ENCODE peak calls at places on chromosomes 7 and 10, in six cellular contexts. X is IMR-90, W is vagina, G is mammary epithelial cell, H is heart right ventricle, F is hepatocyte. Z is an unnamed sample.

GRCh38 chr10:110865184-110865803 is 6.4 kb upstream of the PDCD4 start:
- DNase-seq in X (peak; percentile 27), W (no peak), G (peak; percentile 70), H (no peak), F (peak; percentile 81), Z (peak; percentile 70)

GRCh38 chr7:143188994-143189393 is 5.8 kb downstream of the TAS2R39 start:
- DNase-seq in X (no peak), W (no peak), G (no peak), H (no peak), F (no peak), Z (no peak)

GRCh38 chr10:30433286-30433778 is 652 bp upstream of the MAP3K8 start:
- DNase-seq in X (peak; percentile 67), W (no peak), G (no peak), H (peak; percentile 76), F (peak; percentile 90), Z (no peak)

GRCh38 chr7:100516135-100516812 is 22.7 kb upstream of the AGFG2 start:
- DNase-seq in X (peak; percentile 87), W (no peak), G (peak; percentile 81), H (peak; percentile 20), F (peak; percentile 21), Z (peak; percentile 30)

GRCh38 chr7:17774248-17774647 is 166.0 kb downstream of the SNX13 start:
- DNase-seq in X (peak; percentile 91), W (no peak), G (peak; percentile 88), H (no peak), F (no peak), Z (no peak)

GRCh38 chr7:138125598-138126111 is 49.4 kb downstream of the AKR1D1 start:
- DNase-seq in X (peak; percentile 6), W (no peak), G (peak; percentile 81), H (no peak), F (no peak), Z (peak; percentile 64)

GRCh38 chr10:34121974-34122282 is 693.2 kb downstream of the PARD3 start:
- DNase-seq in X (peak; percentile 71), W (no peak), G (no peak), H (no peak), F (no peak), Z (no peak)

GRCh38 chr7:91609525-91609924 is 271.0 kb downstream of the MTERF1 start:
- DNase-seq in X (no peak), W (no peak), G (no peak), H (no peak), F (no peak), Z (no peak)

GRCh38 chr7:80428161-80429054 is 83.5 kb downstream of the GNAT3 start:
- DNase-seq in X (peak; percentile 79), W (no peak), G (peak; percentile 62), H (no peak), F (peak; percentile 58), Z (peak; percentile 43)

GRCh38 chr7:80974396-80975358 is 55.8 kb upstream of the SEMA3C start:
- DNase-seq in X (no peak), W (no peak), G (no peak), H (peak; percentile 11), F (no peak), Z (no peak)

GRCh38 chr7:482521-483083 is 37.0 kb downstream of the PDGFA start:
- DNase-seq in X (no peak), W (no peak), G (no peak), H (no peak), F (no peak), Z (no peak)

GRCh38 chr7:36658603-36659516 is 65.4 kb downstream of the AOAH start:
- DNase-seq in X (peak; percentile 94), W (no peak), G (peak; percentile 97), H (no peak), F (peak; percentile 52), Z (peak; percentile 47)

GRCh38 chr10:30813872-30814471 is 184.4 kb upstream of the LYZL2 start:
- DNase-seq in X (peak; percentile 85), W (no peak), G (peak; percentile 80), H (no peak), F (peak; percentile 43), Z (peak; percentile 45)

GRCh38 chr7:42091461-42092229 is 145.4 kb downstream of the GLI3 start:
- DNase-seq in X (peak; percentile 64), W (no peak), G (peak; percentile 34), H (no peak), F (peak; percentile 66), Z (no peak)

GRCh38 chr7:138350103-138350700 is 109.9 kb upstream of the TRIM24 start:
- DNase-seq in X (no peak), W (no peak), G (no peak), H (no peak), F (no peak), Z (no peak)

GRCh38 chr10:51569467-51569866 is 129.9 kb downstream of the CSTF2T start:
- DNase-seq in X (no peak), W (no peak), G (no peak), H (no peak), F (no peak), Z (no peak)

GRCh38 chr7:102845351-102845750 is 67.4 kb upstream of the LRRC17 start:
- DNase-seq in X (no peak), W (no peak), G (no peak), H (no peak), F (no peak), Z (no peak)

GRCh38 chr10:93992400-93993030 is 1.2 kb upstream of the PLCE1 start:
- DNase-seq in X (peak; percentile 16), W (no peak), G (no peak), H (no peak), F (no peak), Z (no peak)

GRCh38 chr7:42285383-42285824 is 48.4 kb upstream of the GLI3 start:
- DNase-seq in X (no peak), W (no peak), G (peak; percentile 21), H (no peak), F (no peak), Z (no peak)

GRCh38 chr7:129774359-129774758 is 162.8 kb downstream of the NRF1 start:
- DNase-seq in X (no peak), W (no peak), G (no peak), H (no peak), F (no peak), Z (no peak)

GRCh38 chr10:21705142-21705827 is 171.3 kb downstream of the MLLT10 start:
- DNase-seq in X (no peak), W (no peak), G (no peak), H (no peak), F (no peak), Z (no peak)

GRCh38 chr10:103812431-103812830 is 42.9 kb downstream of the SH3PXD2A start:
- DNase-seq in X (no peak), W (no peak), G (no peak), H (no peak), F (no peak), Z (no peak)

GRCh38 chr10:132608511-132609195 is 71.1 kb downstream of the INPP5A start:
- DNase-seq in X (no peak), W (no peak), G (no peak), H (peak; percentile 17), F (no peak), Z (no peak)

GRCh38 chr10:59830601-59831259 is 75.6 kb downstream of the CCDC6 start:
- DNase-seq in X (peak; percentile 56), W (no peak), G (peak; percentile 12), H (no peak), F (peak; percentile 67), Z (peak; percentile 49)

DNA sequence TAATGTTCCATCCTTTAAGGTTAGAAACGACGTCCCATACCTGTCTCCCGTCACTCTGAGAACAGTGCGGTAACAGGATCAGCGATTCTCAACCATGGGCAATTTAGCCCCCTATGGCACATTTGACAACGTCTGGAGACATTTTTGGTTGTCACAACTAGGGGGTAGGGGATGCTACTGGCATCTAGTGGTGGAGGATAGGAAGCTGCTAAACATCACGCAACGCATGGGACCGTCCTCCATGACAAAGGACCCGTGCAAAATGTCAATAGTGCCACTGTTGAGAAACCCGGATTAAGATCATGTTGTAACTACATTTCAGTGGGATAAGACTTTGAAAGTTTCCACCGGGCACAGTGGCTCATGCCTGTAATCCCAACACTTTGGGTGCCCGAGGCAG is 5.0 kb upstream of the PAXIP1 start:
- DNase-seq in X (no peak), W (no peak), G (no peak), H (no peak), F (no peak), Z (no peak)
- TF ChIP-seq CTCF in X (peak; percentile 20), W (no peak), G (no peak), H (no peak), F (peak; percentile 29), Z (no peak)

GRCh38 chr7:22442187-22442886 is 57.7 kb downstream of the STEAP1B start:
- DNase-seq in X (no peak), W (no peak), G (no peak), H (no peak), F (no peak), Z (no peak)
- H3K27ac ChIP-seq in X (no peak overlapping the region), W (no peak overlapping the region), G (no peak overlapping the region), H (peak overlapping the region; percentile 41), F (no peak overlapping the region), Z (no peak overlapping the region)

GRCh38 chr7:50211306-50212015 is 93.1 kb upstream of the IKZF1 start:
- DNase-seq in X (no peak), W (no peak), G (no peak), H (no peak), F (no peak), Z (no peak)

GRCh38 chr7:50214141-50214670 is 90.3 kb upstream of the IKZF1 start:
- DNase-seq in X (no peak), W (no peak), G (no peak), H (no peak), F (no peak), Z (no peak)

GRCh38 chr7:50212016-50212325 is 92.5 kb upstream of the IKZF1 start:
- DNase-seq in X (no peak), W (no peak), G (no peak), H (no peak), F (no peak), Z (no peak)

GRCh38 chr7:50213622-50214017 is 90.9 kb upstream of the IKZF1 start:
- DNase-seq in X (no peak), W (no peak), G (no peak), H (no peak), F (no peak), Z (no peak)

DNA sequence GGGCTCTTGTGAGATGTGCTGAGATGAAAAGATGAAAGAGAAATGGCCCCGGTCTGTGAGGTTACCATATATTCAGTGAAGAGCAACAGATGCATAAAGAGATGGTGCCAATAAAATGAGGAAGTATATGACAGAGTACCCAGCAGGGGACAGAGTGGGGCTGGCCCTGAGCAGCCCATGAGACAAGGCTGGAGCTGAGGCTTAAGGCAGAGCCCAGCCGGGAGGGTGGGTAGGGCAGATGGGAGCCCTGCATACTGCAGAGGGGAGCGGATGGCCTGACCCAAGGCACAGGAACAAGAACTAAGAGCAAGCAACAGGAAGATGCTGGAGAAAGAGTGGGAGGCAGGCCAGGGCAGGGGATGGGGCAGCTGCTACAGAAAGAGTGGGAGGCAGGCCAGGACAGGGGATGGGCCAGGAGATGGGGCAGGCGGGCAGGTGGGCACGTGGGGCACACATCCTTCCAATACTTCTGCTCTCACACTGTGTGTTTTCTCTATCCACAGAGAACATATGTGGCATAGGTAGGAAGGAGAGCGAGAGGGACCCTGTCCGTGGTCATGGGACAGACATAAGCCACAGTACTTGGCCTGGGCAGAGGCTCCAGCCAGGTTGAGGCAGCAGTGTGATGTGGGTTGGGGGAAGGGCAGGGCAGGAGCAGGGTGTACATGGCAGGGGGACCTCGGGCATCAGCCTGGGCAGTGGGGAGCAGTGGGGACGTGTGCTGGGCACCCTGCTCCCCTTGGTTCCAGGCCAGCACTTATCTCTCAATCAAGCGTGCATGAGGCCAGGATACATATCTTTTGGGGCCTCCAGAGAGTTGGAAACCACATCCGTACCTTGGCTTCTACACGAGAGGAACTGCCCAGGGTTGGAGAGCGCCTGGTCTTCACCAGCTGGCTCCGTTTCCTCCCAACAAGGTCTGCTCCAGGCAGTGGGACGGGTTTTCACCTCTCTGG is 91.6 kb upstream of the IKZF1 start:
- DNase-seq in X (no peak), W (no peak), G (no peak), H (no peak), F (no peak), Z (no peak)
- TF ChIP-seq CTCF in X (no peak), W (no peak), G (no peak), H (no peak), F (no peak), Z (no peak)

GRCh38 chr10:10131984-10132383 is 885.7 kb upstream of the CELF2 start:
- DNase-seq in X (no peak), W (no peak), G (no peak), H (no peak), F (peak; percentile 5), Z (no peak)
- H3K27ac ChIP-seq in X (no peak overlapping the region), W (no peak overlapping the region), G (no peak overlapping the region), H (no peak overlapping the region), F (no peak overlapping the region), Z (no peak overlapping the region)